ENCODE peak calls at places on chromosomes 11 and 22, in eight cellular contexts. R, T, H, P, Z, L, K and E are unnamed samples.

GRCh38 chr11:33899383-33900037 is 7.6 kb upstream of the LMO2 start:
- DNase-seq in Z (peak), T (no peak), L (peak), R (peak), P (no peak), H (peak), K (no peak), E (no peak)

GRCh38 chr11:59173964-59174663 is 2.2 kb downstream of the DTX4 start:
- DNase-seq in P (peak), H (peak), K (no peak), R (peak), Z (peak), T (no peak), L (no peak), E (no peak)

GRCh38 chr22:46297151-46297819 is 615 bp downstream of the GTSE1 start:
- DNase-seq in L (peak), R (peak), K (no peak), Z (peak), T (no peak), P (peak), H (peak), E (no peak)

GRCh38 chr11:33064033-33064825 is 24.9 kb downstream of the TCP11L1 start:
- DNase-seq in T (no peak), K (no peak), R (peak), H (no peak), L (no peak), Z (peak), P (no peak), E (no peak)

GRCh38 chr11:121891134-121891533 is 224.9 kb downstream of the BLID start:
- DNase-seq in Z (no peak), R (no peak), T (no peak), L (no peak), H (no peak), P (no peak), K (no peak), E (no peak)

GRCh38 chr22:39999144-39999757 is 4.5 kb downstream of the FAM83F start:
- DNase-seq in H (peak), P (peak), L (no peak), T (no peak), R (peak), K (no peak), Z (peak), E (no peak)

GRCh38 chr11:64372021-64372420 is 13.1 kb downstream of the RPS6KA4 start:
- DNase-seq in T (no peak), P (no peak), H (no peak), L (no peak), Z (no peak), R (no peak), K (no peak), E (no peak)

GRCh38 chr22:49827853-49828598 is at the start of gene BRD1:
- DNase-seq in P (peak), K (peak), L (peak), T (peak), H (peak), Z (peak), R (peak), E (peak)

GRCh38 chr11:131749100-131749499 is 378.7 kb downstream of the NTM start:
- DNase-seq in T (no peak), L (no peak), R (no peak), P (no peak), Z (peak), K (no peak), H (peak), E (no peak)

GRCh38 chr22:23471698-23472097 is 108.4 kb downstream of the IGLL1 start:
- DNase-seq in R (no peak), T (no peak), H (no peak), Z (no peak), P (no peak), K (no peak), L (no peak), E (no peak)

GRCh38 chr22:38937541-38937940 is 19.9 kb upstream of the APOBEC3A start:
- DNase-seq in T (no peak), P (no peak), R (no peak), Z (no peak), K (no peak), L (no peak), H (no peak), E (no peak)

GRCh38 chr11:12077535-12078280 is 32.7 kb upstream of the MICAL2 start:
- DNase-seq in K (no peak), P (no peak), T (no peak), Z (peak), R (no peak), H (peak), L (no peak), E (no peak)

GRCh38 chr11:98137437-98137836 is 883.3 kb upstream of the CNTN5 start:
- DNase-seq in L (no peak), P (no peak), R (no peak), T (no peak), H (no peak), K (no peak), Z (no peak), E (no peak)

GRCh38 chr11:8833568-8834275 is 77.3 kb upstream of the AKIP1 start:
- DNase-seq in T (no peak), L (no peak), Z (peak), H (peak), P (no peak), R (no peak), K (no peak), E (no peak)

GRCh38 chr11:125802387-125802786 is 14.5 kb downstream of the PATE3 start:
- DNase-seq in H (no peak), R (no peak), K (no peak), T (no peak), P (no peak), L (no peak), Z (no peak), E (no peak)

GRCh38 chr11:67271548-67272284 is 5.4 kb downstream of the GRK2 start:
- DNase-seq in T (peak), L (no peak), Z (no peak), K (peak), R (no peak), H (no peak), P (no peak), E (peak)

GRCh38 chr11:6457581-6458320 is 16.0 kb downstream of the TRIM3 start:
- DNase-seq in R (no peak), L (no peak), K (no peak), Z (no peak), H (no peak), P (no peak), T (no peak), E (no peak)

GRCh38 chr11:113895367-113896155 is 9.0 kb upstream of the HTR3B start:
- DNase-seq in K (no peak), L (no peak), P (peak), R (no peak), T (no peak), H (no peak), Z (no peak), E (no peak)

GRCh38 chr11:63769719-63770443 is 1.3 kb upstream of the ZFTA start:
- DNase-seq in K (no peak), P (peak), T (no peak), Z (no peak), H (peak), R (no peak), L (no peak), E (no peak)

GRCh38 chr11:61138940-61139339 is 22.3 kb downstream of the VPS37C start:
- DNase-seq in L (no peak), R (no peak), Z (no peak), H (peak), P (no peak), T (no peak), K (no peak), E (no peak)

GRCh38 chr11:8382436-8383053 is 118.9 kb upstream of the LMO1 start:
- DNase-seq in R (no peak), T (no peak), Z (peak), P (no peak), K (no peak), H (peak), L (peak), E (no peak)

GRCh38 chr11:46977940-46978595 is 41.5 kb downstream of the CSTPP1 start:
- DNase-seq in Z (peak), R (no peak), H (peak), L (no peak), T (no peak), K (no peak), P (no peak), E (no peak)